ENCODE peak calls at places on chromosome 3, in ten cellular contexts. U is A549, J is heart right ventricle, H is H9, R is right cardiac atrium, B is thyroid gland, S is lower lobe of right lung, X is mesendoderm, G is hepatocyte, E is mammary epithelial cell. I is an unnamed sample.

GRCh38 chr3:46693038-46693896 is at the start of gene ALS2CL:
- DNase-seq in U (peak; percentile 35), J (peak; percentile 69), H (peak; percentile 77), R (peak; percentile 86), B (peak; percentile 79), S (peak; percentile 81), X (peak; percentile 80), G (peak; percentile 87), E (peak; percentile 75), I (peak; percentile 47)

GRCh38 chr3:150114873-150115570 is 144.3 kb upstream of the PFN2 start:
- DNase-seq in U (no peak), J (no peak), H (no peak), R (no peak), B (no peak), S (no peak), X (no peak), G (no peak), E (peak; percentile 26), I (no peak)

GRCh38 chr3:134325722-134326121 is 48.5 kb downstream of the AMOTL2 start:
- DNase-seq in U (no peak), J (no peak), H (peak; percentile 27), R (no peak), B (peak; percentile 52), S (no peak), X (no peak), G (no peak), E (no peak), I (no peak)

GRCh38 chr3:134309987-134310700 is 59.5 kb upstream of the RYK start:
- DNase-seq in U (peak; percentile 51), J (no peak), H (no peak), R (no peak), B (peak; percentile 72), S (peak; percentile 58), X (no peak), G (peak; percentile 71), E (no peak), I (no peak)

GRCh38 chr3:62584636-62585035 is 211.3 kb upstream of the FEZF2 start:
- DNase-seq in U (no peak), J (no peak), H (no peak), R (no peak), B (no peak), S (no peak), X (no peak), G (no peak), E (no peak), I (no peak)

GRCh38 chr3:129162729-129163579 is 2.1 kb upstream of the ISY1 start:
- DNase-seq in U (peak; percentile 17), J (no peak), H (no peak), R (no peak), B (no peak), S (no peak), X (peak; percentile 51), G (no peak), E (no peak), I (no peak)

GRCh38 chr3:122392868-122393844 is 9.2 kb downstream of the FAM162A start:
- DNase-seq in U (peak; percentile 60), J (no peak), H (no peak), R (no peak), B (no peak), S (no peak), X (peak; percentile 55), G (peak; percentile 63), E (peak; percentile 32), I (no peak)

GRCh38 chr3:147298511-147298982 is 107.8 kb downstream of the ZIC4 start:
- DNase-seq in U (peak; percentile 72), J (no peak), H (no peak), R (no peak), B (no peak), S (no peak), X (peak; percentile 90), G (peak; percentile 61), E (peak; percentile 76), I (no peak)

GRCh38 chr3:104018541-104018940 is 1348.2 kb upstream of the ALCAM start:
- DNase-seq in U (no peak), J (no peak), H (no peak), R (no peak), B (no peak), S (no peak), X (no peak), G (no peak), E (peak; percentile 1), I (no peak)

GRCh38 chr3:71456155-71456554 is 127.4 kb downstream of the FOXP1 start:
- DNase-seq in U (no peak), J (no peak), H (no peak), R (no peak), B (no peak), S (no peak), X (no peak), G (no peak), E (no peak), I (no peak)

GRCh38 chr3:8541486-8541885 is 39.9 kb downstream of the LMCD1 start:
- DNase-seq in U (no peak), J (no peak), H (no peak), R (no peak), B (no peak), S (no peak), X (no peak), G (no peak), E (no peak), I (no peak)

GRCh38 chr3:157127831-157128767 is 31.8 kb downstream of the CCNL1 start:
- DNase-seq in U (peak; percentile 69), J (peak; percentile 48), H (no peak), R (peak; percentile 82), B (peak; percentile 79), S (peak; percentile 77), X (peak; percentile 86), G (peak; percentile 88), E (peak; percentile 99), I (peak; percentile 77)

GRCh38 chr3:39378957-39379777 is 4.0 kb upstream of the SLC25A38 start:
- DNase-seq in U (no peak), J (no peak), H (no peak), R (no peak), B (no peak), S (no peak), X (no peak), G (peak; percentile 32), E (no peak), I (no peak)

GRCh38 chr3:50321146-50321843 is 1.2 kb downstream of the HYAL2 start:
- DNase-seq in U (peak; percentile 88), J (peak; percentile 90), H (peak; percentile 94), R (peak; percentile 96), B (peak; percentile 90), S (peak; percentile 94), X (peak; percentile 97), G (peak; percentile 97), E (peak; percentile 85), I (peak; percentile 94)

GRCh38 chr3:88986834-88987233 is 120.6 kb upstream of the EPHA3 start:
- DNase-seq in U (no peak), J (no peak), H (no peak), R (no peak), B (no peak), S (no peak), X (no peak), G (no peak), E (peak; percentile 93), I (no peak)

GRCh38 chr3:45656575-45657363 is 32.4 kb upstream of the SACM1L start:
- DNase-seq in U (peak; percentile 95), J (peak; percentile 87), H (peak; percentile 94), R (peak; percentile 94), B (peak; percentile 91), S (peak; percentile 94), X (peak; percentile 97), G (peak; percentile 94), E (peak; percentile 91), I (peak; percentile 95)

GRCh38 chr3:45657853-45658252 is 31.3 kb upstream of the SACM1L start:
- DNase-seq in U (no peak), J (no peak), H (no peak), R (no peak), B (no peak), S (no peak), X (no peak), G (no peak), E (no peak), I (no peak)

GRCh38 chr3:45654344-45654934 is 34.8 kb upstream of the SACM1L start:
- DNase-seq in U (no peak), J (no peak), H (no peak), R (no peak), B (no peak), S (peak; percentile 58), X (no peak), G (no peak), E (no peak), I (no peak)

GRCh38 chr3:45655906-45656305 is 33.3 kb upstream of the SACM1L start:
- DNase-seq in U (no peak), J (no peak), H (no peak), R (no peak), B (no peak), S (no peak), X (no peak), G (no peak), E (no peak), I (no peak)

GRCh38 chr3:45653205-45653604 is 36.0 kb upstream of the SACM1L start:
- DNase-seq in U (no peak), J (no peak), H (no peak), R (no peak), B (no peak), S (no peak), X (no peak), G (no peak), E (no peak), I (peak; percentile 60)
- H3K4me1 ChIP-seq in U (peaks cover 71% of the 10 kb centered on the region), J (peaks cover 2% of the 10 kb centered on the region), H (no peaks in the 10 kb centered on the region), R (peaks cover 7% of the 10 kb centered on the region), B (peaks cover 46% of the 10 kb centered on the region), S (peaks cover 58% of the 10 kb centered on the region), X (no peaks in the 10 kb centered on the region), G (no peaks in the 10 kb centered on the region), E (peaks cover 9% of the 10 kb centered on the region), I (peaks cover 53% of the 10 kb centered on the region)

GRCh38 chr3:49104052-49104426 is 518 bp downstream of the QARS1 start:
- DNase-seq in U (no peak), J (no peak), H (no peak), R (no peak), B (no peak), S (no peak), X (no peak), G (no peak), E (no peak), I (no peak)
- H3K4me1 ChIP-seq in U (peaks cover 6% of the 10 kb centered on the region), J (peaks cover 12% of the 10 kb centered on the region), H (peaks cover 3% of the 10 kb centered on the region), R (peaks cover 7% of the 10 kb centered on the region), B (peaks cover 16% of the 10 kb centered on the region), S (peaks cover 27% of the 10 kb centered on the region), X (peaks cover 3% of the 10 kb centered on the region), G (peaks cover 5% of the 10 kb centered on the region), E (peaks cover 9% of the 10 kb centered on the region), I (peaks cover 26% of the 10 kb centered on the region)

GRCh38 chr3:120419797-120420196 is 31.0 kb downstream of the FSTL1 start:
- DNase-seq in U (no peak), J (peak; percentile 22), H (no peak), R (no peak), B (no peak), S (no peak), X (no peak), G (no peak), E (no peak), I (no peak)
- H3K4me1 ChIP-seq in U (peaks cover 22% of the 10 kb centered on the region), J (peaks cover 21% of the 10 kb centered on the region), H (peaks cover 6% of the 10 kb centered on the region), R (peaks cover 25% of the 10 kb centered on the region), B (peaks cover 33% of the 10 kb centered on the region), S (peaks cover 44% of the 10 kb centered on the region), X (peaks cover 4% of the 10 kb centered on the region), G (peaks cover 12% of the 10 kb centered on the region), E (peaks cover 23% of the 10 kb centered on the region), I (no peaks in the 10 kb centered on the region)

GRCh38 chr3:27428446-27428845 is 55.7 kb downstream of the SLC4A7 start:
- DNase-seq in U (no peak), J (no peak), H (no peak), R (no peak), B (no peak), S (no peak), X (no peak), G (no peak), E (peak; percentile 2), I (no peak)
- H3K4me1 ChIP-seq in U (peaks cover 87% of the 10 kb centered on the region), J (no peaks in the 10 kb centered on the region), H (no peaks in the 10 kb centered on the region), R (no peaks in the 10 kb centered on the region), B (peaks cover 6% of the 10 kb centered on the region), S (peaks cover 8% of the 10 kb centered on the region), X (no peaks in the 10 kb centered on the region), G (peaks cover 9% of the 10 kb centered on the region), E (peaks cover 7% of the 10 kb centered on the region), I (peaks cover 21% of the 10 kb centered on the region)

GRCh38 chr3:195181107-195181498 is 89.9 kb downstream of the XXYLT1 start:
- DNase-seq in U (no peak), J (no peak), H (no peak), R (no peak), B (no peak), S (no peak), X (no peak), G (no peak), E (no peak), I (no peak)
- H3K4me1 ChIP-seq in U (no peaks in the 10 kb centered on the region), J (peaks cover 26% of the 10 kb centered on the region), H (peaks cover 11% of the 10 kb centered on the region), R (peaks cover 10% of the 10 kb centered on the region), B (peaks cover 24% of the 10 kb centered on the region), S (peaks cover 65% of the 10 kb centered on the region), X (peaks cover 6% of the 10 kb centered on the region), G (no peaks in the 10 kb centered on the region), E (peaks cover 10% of the 10 kb centered on the region), I (no peaks in the 10 kb centered on the region)